ENCODE peak calls at places on chromosomes 4 and X, in eight cellular contexts. Y is HepG2; J is heart left ventricle; Q is body of pancreas; X is right cardiac atrium; A is CD4-positive, alpha-beta memory T cell; B is heart right ventricle; C is NT2/D1. U is an unnamed sample. For H3K4me1, the result is how much of the 10 kb centered on the place peaks cover.

GRCh38 chr4:114807357-114807756 is 208.8 kb downstream of the UGT8 start:
- DNase-seq in A (no peak), J (no peak), B (no peak), C (no peak), X (no peak), Q (no peak), Y (no peak), U (no peak)

GRCh38 chr4:183968502-183968901 is 63.4 kb downstream of the STOX2 start:
- DNase-seq in Q (no peak), X (no peak), B (no peak), J (no peak), C (no peak), A (no peak), Y (no peak), U (no peak)

GRCh38 chrX:85698921-85699320 is 319.5 kb upstream of the POF1B start:
- DNase-seq in A (no peak), C (peak), Y (no peak), B (no peak), Q (no peak), J (no peak), X (no peak), U (no peak)

GRCh38 chr4:122827899-122828601 is 1.4 kb downstream of the FGF2 start:
- DNase-seq in J (no peak), A (peak), X (no peak), Q (peak), C (peak), B (no peak), Y (peak), U (no peak)

GRCh38 chr4:122500852-122501501 is 44.5 kb upstream of the IL2 start:
- DNase-seq in Y (no peak), X (no peak), B (no peak), J (no peak), Q (no peak), C (no peak), A (no peak), U (no peak)

GRCh38 chrX:111164728-111165127 is 68.7 kb downstream of the PAK3 start:
- DNase-seq in J (no peak), Q (no peak), B (no peak), C (no peak), Y (no peak), A (no peak), X (no peak), U (no peak)

GRCh38 chr4:146379744-146380143 is 142.0 kb downstream of the SLC10A7 start:
- DNase-seq in C (no peak), X (no peak), Y (peak), B (no peak), J (no peak), Q (no peak), A (no peak), U (no peak)

GRCh38 chr4:1623390-1623789 is 60.7 kb downstream of the FAM53A start:
- DNase-seq in J (no peak), Q (no peak), X (no peak), Y (no peak), C (no peak), A (no peak), B (no peak), U (no peak)

GRCh38 chr4:64940698-64941097 is 531.4 kb upstream of the TECRL start:
- DNase-seq in A (no peak), J (no peak), Q (no peak), C (no peak), X (no peak), B (no peak), Y (no peak), U (no peak)

GRCh38 chr4:102334624-102335023 is 10.7 kb downstream of the SLC39A8 start:
- DNase-seq in C (no peak), Q (no peak), Y (no peak), J (no peak), X (no peak), A (no peak), B (no peak), U (no peak)

GRCh38 chr4:80036949-80037348 is 36.1 kb downstream of the ANTXR2 start:
- DNase-seq in A (no peak), J (no peak), Y (no peak), B (peak), C (no peak), Q (no peak), X (no peak), U (no peak)

GRCh38 chr4:150089732-150090131 is 11.5 kb downstream of the DCLK2 start:
- DNase-seq in A (no peak), Y (no peak), B (no peak), J (no peak), Q (no peak), C (no peak), X (no peak), U (no peak)

GRCh38 chr4:172809319-172809718 is 359.3 kb upstream of the GALNT7 start:
- DNase-seq in B (no peak), Y (no peak), A (no peak), Q (no peak), C (peak), X (no peak), J (no peak), U (no peak)

GRCh38 chr4:80989921-80990544 is 40.5 kb upstream of the BMP3 start:
- DNase-seq in C (peak), J (no peak), A (peak), B (peak), X (no peak), Y (peak), Q (peak), U (no peak)

GRCh38 chrX:21394792-21395191 is 20.6 kb downstream of the CNKSR2 start:
- DNase-seq in Y (no peak), Q (no peak), A (no peak), X (no peak), B (no peak), J (no peak), C (peak), U (no peak)

GRCh38 chr4:108043536-108043935 is 53.8 kb downstream of the HADH start:
- DNase-seq in C (no peak), X (no peak), J (no peak), B (no peak), A (no peak), Q (no peak), Y (no peak), U (no peak)

GRCh38 chrX:39814391-39814790 is 283.4 kb downstream of the BCOR start:
- DNase-seq in B (no peak), Q (no peak), Y (no peak), A (peak), J (no peak), C (no peak), X (no peak), U (no peak)

GRCh38 chr4:119209077-119209476 is 3.4 kb upstream of the USP53 start:
- DNase-seq in A (no peak), Y (peak), Q (no peak), C (no peak), J (no peak), B (no peak), X (no peak), U (no peak)

GRCh38 chr4:108072300-108072699 is 82.6 kb downstream of the HADH start:
- DNase-seq in A (peak), J (no peak), X (no peak), Q (no peak), Y (no peak), C (no peak), B (no peak), U (no peak)

GRCh38 chrX:132086717-132087116 is 41.1 kb downstream of the FRMD7 start:
- DNase-seq in B (no peak), X (no peak), A (no peak), Y (no peak), Q (no peak), C (no peak), J (no peak), U (no peak)

GRCh38 chr4:111362891-111363290 is 740.0 kb upstream of the PITX2 start:
- DNase-seq in Y (no peak), X (peak), A (no peak), J (peak), Q (no peak), C (no peak), B (peak), U (no peak)

GRCh38 chr4:153488006-153488718 is 22.0 kb downstream of the TMEM131L start:
- DNase-seq in A (peak), J (peak), X (peak), C (no peak), Y (no peak), Q (no peak), B (no peak), U (no peak)

GRCh38 chrX:17788439-17788838 is 51.1 kb downstream of the SCML1 start:
- DNase-seq in Y (peak), B (peak), Q (peak), A (peak), X (no peak), J (no peak), C (peak), U (peak)

GRCh38 chr4:20283039-20283438 is 31.3 kb downstream of the SLIT2 start:
- DNase-seq in Q (no peak), C (peak), J (no peak), B (no peak), X (no peak), A (no peak), Y (no peak), U (no peak)

GRCh38 chr4:845233-845835 is 19.4 kb upstream of the CPLX1 start:
- DNase-seq in Y (no peak), Q (peak), J (no peak), X (peak), B (no peak), A (no peak), C (no peak), U (peak)

GRCh38 chrX:11427082-11428033 is 134.1 kb downstream of the AMELX start:
- DNase-seq in Q (peak), J (peak), C (no peak), Y (no peak), A (no peak), X (peak), B (peak), U (peak)

GRCh38 chrX:126376465-126376864 is 176.1 kb downstream of the DCAF12L1 start:
- DNase-seq in C (no peak), Q (no peak), A (no peak), Y (no peak), J (no peak), X (no peak), B (no peak), U (no peak)

GRCh38 chrX:113400193-113400704 is 559.6 kb upstream of the AMOT start:
- DNase-seq in Y (peak), Q (no peak), A (no peak), J (no peak), C (peak), X (no peak), B (no peak), U (no peak)

GRCh38 chrX:153571159-153571908 is 27.6 kb downstream of the CCNQ start:
- DNase-seq in C (no peak), Q (no peak), A (no peak), B (no peak), Y (no peak), J (no peak), X (no peak), U (no peak)

GRCh38 chrX:48083212-48083611 is 11.8 kb upstream of the ZNF630 start:
- DNase-seq in Q (peak), C (peak), J (no peak), X (peak), B (peak), Y (peak), A (peak), U (no peak)

GRCh38 chrX:44503550-44503949 is 39.1 kb downstream of the FUNDC1 start:
- DNase-seq in Q (no peak), X (no peak), C (no peak), A (no peak), Y (no peak), J (no peak), B (no peak), U (no peak)

GRCh38 chr4:126168484-126168883 is 853.7 kb downstream of the FAT4 start:
- DNase-seq in A (no peak), Q (no peak), X (no peak), J (no peak), B (no peak), Y (no peak), C (no peak), U (no peak)
- H3K4me1 ChIP-seq in A (under half), Q (under half), X (under half), J (under half), B (under half), Y (under half), C (under half), U (under half)

DNA sequence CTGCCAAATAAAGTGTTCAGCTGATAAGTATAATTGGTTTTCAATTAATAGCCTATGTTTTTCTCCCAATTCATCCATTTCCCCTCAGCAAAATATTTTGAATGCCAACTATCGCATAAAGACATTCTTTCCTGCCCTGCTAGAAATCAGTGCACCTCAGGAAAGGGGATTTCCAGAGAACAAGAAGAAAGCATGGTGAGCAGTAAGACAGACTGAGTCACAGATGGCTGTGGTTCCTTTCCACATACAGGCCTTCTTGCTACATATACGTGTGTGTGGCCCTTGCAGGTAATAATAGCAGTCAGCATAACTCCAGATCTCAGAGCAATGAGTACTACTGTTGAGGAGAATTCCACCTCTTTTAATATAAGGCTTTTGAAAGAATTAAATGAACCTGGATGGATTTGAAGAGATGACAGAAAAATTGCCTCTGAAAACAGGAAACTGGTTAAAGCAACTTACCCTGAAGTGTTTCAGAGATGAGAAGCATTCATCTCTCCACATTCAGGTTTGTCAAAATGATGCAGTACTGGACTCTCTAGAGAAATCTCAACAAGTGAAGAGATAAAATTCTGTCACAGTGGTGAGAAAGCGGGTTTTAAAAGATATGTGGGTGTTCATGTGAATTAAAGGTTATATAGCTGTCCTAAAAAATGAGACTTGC is 13.6 kb downstream of the GASK1B start:
- DNase-seq in A (no peak), X (no peak), Y (no peak), J (no peak), C (no peak), B (no peak), Q (no peak), U (no peak)
- H3K4me1 ChIP-seq in A (under half), X (under half), Y (half or more), J (half or more), C (under half), B (half or more), Q (under half), U (under half)

GRCh38 chrX:150694738-150695410 is 1.7 kb downstream of the MTMR1 start:
- DNase-seq in B (peak), X (no peak), C (no peak), Q (no peak), A (no peak), J (peak), Y (no peak), U (no peak)
- H3K4me1 ChIP-seq in B (under half), X (under half), C (under half), Q (under half), A (half or more), J (under half), Y (under half), U (under half)

GRCh38 chr4:41865981-41866798 is 69.0 kb upstream of the TMEM33 start:
- DNase-seq in B (no peak), Q (no peak), X (no peak), A (no peak), C (no peak), J (no peak), Y (no peak), U (no peak)

GRCh38 chr4:41865306-41865980 is 69.8 kb upstream of the TMEM33 start:
- DNase-seq in C (no peak), X (no peak), Q (no peak), Y (no peak), J (no peak), A (no peak), B (no peak), U (peak)

GRCh38 chr4:41866799-41867677 is 68.2 kb upstream of the TMEM33 start:
- DNase-seq in Y (no peak), J (no peak), X (no peak), C (no peak), A (no peak), B (no peak), Q (no peak), U (peak)
- H3K4me1 ChIP-seq in Y (under half), J (under half), X (under half), C (under half), A (under half), B (under half), Q (under half), U (under half)

GRCh38 chrX:7205037-7205577 is 57.2 kb upstream of the PUDP start:
- DNase-seq in Q (no peak), J (no peak), X (no peak), B (no peak), A (no peak), Y (no peak), C (no peak), U (no peak)
- H3K4me1 ChIP-seq in Q (under half), J (under half), X (under half), B (under half), A (under half), Y (under half), C (under half), U (under half)

DNA sequence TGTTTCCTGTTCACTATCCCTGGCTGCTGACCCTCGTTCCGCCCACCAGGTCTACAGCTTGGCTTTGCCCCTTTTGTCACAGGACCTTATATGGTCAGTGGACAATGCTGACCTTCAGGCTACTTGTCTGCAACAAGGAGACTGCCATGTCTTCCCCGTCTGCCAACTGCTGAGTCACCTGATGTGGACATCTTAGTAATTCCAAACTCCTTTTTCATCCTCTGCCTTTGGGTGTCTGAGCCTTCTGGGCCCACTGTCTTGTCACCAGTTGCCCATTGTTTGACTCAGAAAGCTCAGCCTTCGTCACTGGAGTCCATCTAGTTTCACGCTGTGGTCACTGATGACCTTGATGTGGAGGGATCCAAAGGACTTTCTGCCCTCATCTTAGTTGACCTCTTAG is 30.2 kb downstream of the GPRIN3 start:
- DNase-seq in B (no peak), C (no peak), Q (no peak), Y (no peak), J (no peak), A (no peak), X (no peak), U (no peak)
- H3K4me1 ChIP-seq in B (under half), C (under half), Q (under half), Y (under half), J (under half), A (half or more), X (under half), U (under half)

U was measured in aorta.